ENCODE peak calls at places on chromosomes 13 and 19, in four cellular contexts. One of them, this sample, is unnamed.

GRCh38 chr19:1057185-1057857 is 9.6 kb upstream of the ARHGAP45 start:
- DNase-seq in tibial nerve: no peak
- DNase-seq in tibial artery: no peak
- DNase-seq in IMR-90: peak; percentile 67
- DNase-seq in this sample: no peak

GRCh38 chr13:34967851-34968562 is 25.9 kb downstream of the NBEA start:
- DNase-seq in tibial nerve: no peak
- DNase-seq in tibial artery: no peak
- DNase-seq in IMR-90: no peak
- DNase-seq in this sample: no peak

GRCh38 chr13:43305416-43305815 is 282.0 kb downstream of the DNAJC15 start:
- DNase-seq in tibial nerve: no peak
- DNase-seq in tibial artery: no peak
- DNase-seq in IMR-90: peak; percentile 49
- DNase-seq in this sample: no peak

GRCh38 chr13:113558461-113558860 is 26.1 kb upstream of the TFDP1 start:
- DNase-seq in tibial nerve: no peak
- DNase-seq in tibial artery: no peak
- DNase-seq in IMR-90: no peak
- DNase-seq in this sample: no peak

GRCh38 chr19:51573331-51573730 is 2.2 kb downstream of the ZNF175 start:
- DNase-seq in tibial nerve: no peak
- DNase-seq in tibial artery: no peak
- DNase-seq in IMR-90: peak; percentile 31
- DNase-seq in this sample: no peak

GRCh38 chr19:18488838-18489626 is 32.8 kb downstream of the ELL start:
- DNase-seq in tibial nerve: no peak
- DNase-seq in tibial artery: no peak
- DNase-seq in IMR-90: no peak
- DNase-seq in this sample: no peak

GRCh38 chr19:45128109-45128508 is 32.7 kb downstream of the NKPD1 start:
- DNase-seq in tibial nerve: no peak
- DNase-seq in tibial artery: no peak
- DNase-seq in IMR-90: no peak
- DNase-seq in this sample: no peak

GRCh38 chr13:58882556-58882955 is 1251.0 kb downstream of the PCDH17 start:
- DNase-seq in tibial nerve: no peak
- DNase-seq in tibial artery: no peak
- DNase-seq in IMR-90: no peak
- DNase-seq in this sample: no peak

GRCh38 chr13:45137501-45137880 is 17.2 kb downstream of the GTF2F2 start:
- DNase-seq in tibial nerve: no peak
- DNase-seq in tibial artery: no peak
- DNase-seq in IMR-90: no peak
- DNase-seq in this sample: no peak

GRCh38 chr13:33426131-33426530 is 140.6 kb upstream of the STARD13 start:
- DNase-seq in tibial nerve: no peak
- DNase-seq in tibial artery: no peak
- DNase-seq in IMR-90: no peak
- DNase-seq in this sample: no peak

GRCh38 chr19:46718157-46718933 is 1.4 kb upstream of the PRKD2 start:
- DNase-seq in tibial nerve: no peak
- DNase-seq in tibial artery: no peak
- DNase-seq in IMR-90: no peak
- DNase-seq in this sample: no peak

GRCh38 chr13:74778087-74778486 is 643.9 kb upstream of the KLF12 start:
- DNase-seq in tibial nerve: no peak
- DNase-seq in tibial artery: no peak
- DNase-seq in IMR-90: no peak
- DNase-seq in this sample: no peak

GRCh38 chr19:46533085-46534081 is 37.7 kb upstream of the PNMA8B start:
- DNase-seq in tibial nerve: no peak
- DNase-seq in tibial artery: peak; percentile 63
- DNase-seq in IMR-90: no peak
- DNase-seq in this sample: no peak

GRCh38 chr19:722553-723101 is 13.9 kb downstream of the PALM start:
- DNase-seq in tibial nerve: no peak
- DNase-seq in tibial artery: no peak
- DNase-seq in IMR-90: no peak
- DNase-seq in this sample: no peak

GRCh38 chr13:109256866-109257760 is 529.3 kb downstream of the IRS2 start:
- DNase-seq in tibial nerve: no peak
- DNase-seq in tibial artery: no peak
- DNase-seq in IMR-90: peak; percentile 97
- DNase-seq in this sample: peak; percentile 94

GRCh38 chr13:20901668-20902437 is 693 bp downstream of the XPO4 start:
- DNase-seq in tibial nerve: no peak
- DNase-seq in tibial artery: no peak
- DNase-seq in IMR-90: peak; percentile 13
- DNase-seq in this sample: no peak

GRCh38 chr13:40665061-40665753 is 1.2 kb downstream of the FOXO1 start:
- DNase-seq in tibial nerve: no peak
- DNase-seq in tibial artery: peak; percentile 73
- DNase-seq in IMR-90: no peak
- DNase-seq in this sample: no peak

GRCh38 chr13:50757021-50757420 is 86.5 kb downstream of the DLEU7 start:
- DNase-seq in tibial nerve: no peak
- DNase-seq in tibial artery: no peak
- DNase-seq in IMR-90: no peak
- DNase-seq in this sample: no peak

GRCh38 chr19:14021474-14021873 is 6.5 kb upstream of the RLN3 start:
- DNase-seq in tibial nerve: no peak
- DNase-seq in tibial artery: no peak
- DNase-seq in IMR-90: no peak
- DNase-seq in this sample: no peak

GRCh38 chr13:23087884-23088283 is 92.9 kb upstream of the SGCG start:
- DNase-seq in tibial nerve: peak; percentile 7
- DNase-seq in tibial artery: no peak
- DNase-seq in IMR-90: peak; percentile 20
- DNase-seq in this sample: no peak

GRCh38 chr19:16073481-16073880 is 2.8 kb upstream of the TPM4 start:
- DNase-seq in tibial nerve: no peak
- DNase-seq in tibial artery: peak; percentile 69
- DNase-seq in IMR-90: no peak
- DNase-seq in this sample: no peak

DNA sequence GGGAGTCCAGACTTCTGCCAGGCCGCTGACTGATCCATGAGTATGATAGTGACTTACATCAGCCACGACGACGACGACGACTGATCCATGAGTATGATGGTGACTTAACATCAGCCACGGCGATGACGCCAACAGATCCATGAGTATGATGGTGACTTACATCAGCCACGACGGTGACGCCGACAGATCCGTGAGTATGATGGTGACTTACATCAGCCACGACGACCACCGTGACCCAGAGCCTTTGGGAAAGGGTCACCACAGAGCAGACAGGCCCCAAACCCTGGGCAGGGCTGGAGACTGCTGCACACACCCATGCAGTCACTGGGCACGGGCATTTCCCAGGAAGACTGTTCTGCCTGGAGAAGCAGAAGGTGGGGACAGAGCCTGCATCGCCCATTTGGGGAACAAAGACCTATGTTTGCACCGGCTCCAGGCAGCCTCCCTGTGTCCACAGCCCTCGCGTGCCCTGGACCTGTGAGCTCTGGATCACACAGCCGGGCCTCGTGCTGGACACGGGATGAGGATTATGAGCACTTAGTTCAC is 130.9 kb upstream of the SPACA7 start:
- DNase-seq in tibial nerve: no peak
- DNase-seq in tibial artery: no peak
- DNase-seq in IMR-90: no peak
- DNase-seq in this sample: no peak
- H3K27me3 ChIP-seq in tibial nerve: no peaks in the 10 kb centered on the region
- H3K27me3 ChIP-seq in tibial artery: no peaks in the 10 kb centered on the region
- H3K27me3 ChIP-seq in IMR-90: no peaks in the 10 kb centered on the region
- H3K27me3 ChIP-seq in this sample: no peaks in the 10 kb centered on the region

DNA sequence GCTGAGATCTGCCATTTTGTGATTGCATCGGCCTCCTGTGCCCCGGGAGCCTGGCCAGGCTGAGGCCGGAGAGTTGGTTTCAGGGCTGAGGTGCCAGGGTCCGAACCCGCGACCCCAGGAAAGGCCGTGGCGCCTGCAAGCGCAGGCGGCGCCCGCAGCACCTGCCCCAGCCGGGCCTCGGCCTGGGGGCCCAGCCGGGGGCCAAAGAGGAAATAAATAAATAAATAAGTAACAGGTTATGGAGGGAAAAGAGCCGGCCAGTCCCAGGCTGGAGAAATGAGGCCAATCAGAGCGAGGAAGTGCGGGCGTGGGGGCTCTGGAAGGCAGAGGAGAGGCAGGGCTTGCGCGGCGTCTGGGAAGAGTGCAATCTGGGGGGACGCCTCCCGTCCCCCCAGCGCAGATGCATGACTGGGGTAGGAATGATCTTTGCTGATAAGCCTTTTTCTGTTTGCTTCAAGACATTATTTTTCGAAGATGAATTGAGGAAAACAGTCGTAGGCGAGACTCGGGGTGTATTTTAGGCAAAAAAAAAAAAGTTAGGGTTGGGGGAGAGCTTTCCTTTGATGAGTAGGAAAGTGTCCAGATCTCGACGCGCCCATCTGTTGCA is 145.6 kb upstream of the ZNF536 start:
- DNase-seq in tibial nerve: no peak
- DNase-seq in tibial artery: no peak
- DNase-seq in IMR-90: no peak
- DNase-seq in this sample: no peak
- H3K27me3 ChIP-seq in tibial nerve: no peaks in the 10 kb centered on the region
- H3K27me3 ChIP-seq in tibial artery: no peaks in the 10 kb centered on the region
- H3K27me3 ChIP-seq in IMR-90: peaks cover 61% of the 10 kb centered on the region
- H3K27me3 ChIP-seq in this sample: peaks cover 18% of the 10 kb centered on the region

GRCh38 chr19:42459926-42460325 is 17.2 kb upstream of the CXCL17 start:
- DNase-seq in tibial nerve: no peak
- DNase-seq in tibial artery: no peak
- DNase-seq in IMR-90: no peak
- DNase-seq in this sample: no peak
- H3K27me3 ChIP-seq in tibial nerve: no peaks in the 10 kb centered on the region
- H3K27me3 ChIP-seq in tibial artery: no peaks in the 10 kb centered on the region
- H3K27me3 ChIP-seq in IMR-90: peaks cover 11% of the 10 kb centered on the region
- H3K27me3 ChIP-seq in this sample: peaks cover 2% of the 10 kb centered on the region

DNA sequence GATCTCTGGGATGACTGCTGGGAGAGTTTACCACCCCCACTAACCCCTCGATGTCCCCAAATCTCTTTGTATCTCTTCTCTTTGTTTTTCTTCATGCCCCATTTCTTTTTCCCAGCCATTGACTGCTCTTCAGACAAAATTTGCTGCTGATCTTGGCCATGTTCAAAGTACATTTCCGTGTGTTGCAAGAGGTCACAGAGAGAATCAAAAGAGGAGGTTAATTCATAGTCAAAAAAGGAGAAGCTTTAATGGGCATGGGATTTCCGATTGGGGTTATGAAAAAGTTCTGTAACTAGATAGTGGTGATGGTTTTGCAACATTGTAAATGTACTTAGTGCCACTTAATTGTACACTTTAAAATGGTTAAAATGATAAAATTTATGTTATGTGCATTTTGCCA is 121.1 kb downstream of the FLT1 start:
- DNase-seq in tibial nerve: no peak
- DNase-seq in tibial artery: no peak
- DNase-seq in IMR-90: no peak
- DNase-seq in this sample: no peak
- H3K27me3 ChIP-seq in tibial nerve: no peaks in the 10 kb centered on the region
- H3K27me3 ChIP-seq in tibial artery: no peaks in the 10 kb centered on the region
- H3K27me3 ChIP-seq in IMR-90: no peaks in the 10 kb centered on the region
- H3K27me3 ChIP-seq in this sample: no peaks in the 10 kb centered on the region

DNA sequence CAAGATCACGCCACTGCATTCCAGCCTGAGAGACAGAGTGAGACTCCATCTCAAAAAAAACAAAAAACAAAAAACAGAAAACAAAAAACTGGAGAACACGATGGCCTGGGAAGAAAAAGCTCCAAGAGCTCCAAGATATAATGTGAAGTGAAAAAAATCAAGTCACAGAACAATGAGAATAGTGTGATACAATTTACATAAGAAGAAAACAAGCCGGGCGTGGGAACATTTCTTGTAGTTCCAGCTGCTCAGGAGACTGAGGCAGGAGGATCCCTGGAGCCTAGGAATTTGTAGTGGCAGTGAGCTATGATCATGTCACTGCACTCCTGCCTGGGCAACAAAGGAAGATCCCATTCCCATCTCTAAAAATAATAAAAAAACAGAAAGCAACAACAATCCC is 8.5 kb upstream of the LMTK3 start:
- DNase-seq in tibial nerve: no peak
- DNase-seq in tibial artery: no peak
- DNase-seq in IMR-90: no peak
- DNase-seq in this sample: no peak
- H3K27me3 ChIP-seq in tibial nerve: no peaks in the 10 kb centered on the region
- H3K27me3 ChIP-seq in tibial artery: no peaks in the 10 kb centered on the region
- H3K27me3 ChIP-seq in IMR-90: no peaks in the 10 kb centered on the region
- H3K27me3 ChIP-seq in this sample: no peaks in the 10 kb centered on the region

DNA sequence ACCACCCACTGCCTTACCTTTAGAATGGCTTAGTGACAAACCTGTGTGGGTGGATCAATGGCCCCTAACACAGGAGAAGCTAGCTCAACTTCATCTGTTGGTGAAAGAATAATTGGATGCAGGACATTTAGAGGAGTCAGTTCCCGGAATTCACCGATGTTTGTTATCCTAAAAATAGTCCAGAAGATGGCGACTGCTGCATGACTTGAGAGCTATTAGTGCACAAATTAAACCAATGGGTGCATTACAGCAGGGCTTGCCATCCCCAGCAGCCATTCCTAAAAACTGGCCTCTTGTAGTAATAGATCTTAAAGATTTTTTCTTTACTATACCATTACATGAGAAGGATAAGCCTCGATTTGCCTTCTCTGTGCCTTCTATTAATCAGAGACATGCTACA is 46.8 kb upstream of the ZNF726 start:
- DNase-seq in tibial nerve: no peak
- DNase-seq in tibial artery: no peak
- DNase-seq in IMR-90: no peak
- DNase-seq in this sample: no peak
- H3K27me3 ChIP-seq in tibial nerve: no peaks in the 10 kb centered on the region
- H3K27me3 ChIP-seq in tibial artery: no peaks in the 10 kb centered on the region
- H3K27me3 ChIP-seq in IMR-90: no peaks in the 10 kb centered on the region
- H3K27me3 ChIP-seq in this sample: no peaks in the 10 kb centered on the region

DNA sequence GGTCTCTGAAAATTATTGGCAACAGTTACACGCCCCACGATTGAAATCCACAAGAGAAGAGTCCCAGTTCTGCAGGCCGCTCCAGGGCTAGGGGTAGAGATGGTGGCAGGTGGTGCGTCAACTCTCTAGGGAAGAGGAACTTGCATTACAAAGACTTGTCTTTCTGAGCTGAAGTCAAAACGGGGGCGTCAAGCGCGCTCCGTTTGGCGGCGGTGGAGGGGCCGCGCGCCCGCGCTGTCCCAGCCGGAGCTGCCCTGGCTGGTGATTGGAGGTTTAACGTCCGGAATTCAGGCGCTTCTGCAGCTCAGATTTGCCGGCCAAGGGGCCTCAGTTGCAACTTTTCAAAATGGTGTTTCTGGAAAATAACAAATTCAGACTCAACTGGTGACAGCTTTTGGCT is 38.9 kb downstream of the SOX1 start:
- DNase-seq in tibial nerve: no peak
- DNase-seq in tibial artery: no peak
- DNase-seq in IMR-90: no peak
- DNase-seq in this sample: no peak
- H3K27me3 ChIP-seq in tibial nerve: no peaks in the 10 kb centered on the region
- H3K27me3 ChIP-seq in tibial artery: no peaks in the 10 kb centered on the region
- H3K27me3 ChIP-seq in IMR-90: no peaks in the 10 kb centered on the region
- H3K27me3 ChIP-seq in this sample: no peaks in the 10 kb centered on the region